ENCODE peak calls at places on chromosomes 7 and 10, in four cellular contexts. E, R, C and Z are unnamed samples.
A peak's percentile ranks its signal among the peaks of the same experiment; 100 is the strongest.

GRCh38 chr7:1060315-1061080 is 16.2 kb downstream of the GPR146 start:
- DNase-seq in E (peak; percentile 78), R (peak; percentile 68), C (no peak), Z (peak; percentile 28)

GRCh38 chr10:15540729-15541128 is 169.6 kb upstream of the FAM171A1 start:
- DNase-seq in E (no peak), R (no peak), C (no peak), Z (peak; percentile 2)

GRCh38 chr10:13990392-13990805 is 340.3 kb downstream of the FRMD4A start:
- DNase-seq in E (peak; percentile 40), R (peak; percentile 63), C (peak; percentile 65), Z (no peak)

GRCh38 chr7:96723622-96724021 is 14.0 kb upstream of the SEM1 start:
- DNase-seq in E (no peak), R (no peak), C (no peak), Z (no peak)

GRCh38 chr7:46854958-46855473 is 726.9 kb downstream of the TNS3 start:
- DNase-seq in E (no peak), R (peak; percentile 17), C (no peak), Z (no peak)

GRCh38 chr7:45107356-45107755 is 4.1 kb downstream of the TBRG4 start:
- DNase-seq in E (no peak), R (no peak), C (no peak), Z (no peak)

GRCh38 chr7:849145-849544 is 16.9 kb downstream of the SUN1 start:
- DNase-seq in E (no peak), R (no peak), C (no peak), Z (no peak)

GRCh38 chr7:13016633-13017324 is 329.3 kb downstream of the ARL4A start:
- DNase-seq in E (no peak), R (no peak), C (no peak), Z (no peak)

GRCh38 chr10:62819521-62819920 is 3.4 kb upstream of the EGR2 start:
- DNase-seq in E (no peak), R (no peak), C (no peak), Z (peak; percentile 52)

GRCh38 chr10:8365935-8366911 is 311.7 kb downstream of the GATA3 start:
- DNase-seq in E (peak; percentile 5), R (no peak), C (no peak), Z (no peak)

GRCh38 chr10:15370212-15370740 is 813 bp downstream of the FAM171A1 start:
- DNase-seq in E (no peak), R (peak; percentile 15), C (no peak), Z (peak; percentile 37)

GRCh38 chr7:116929021-116929420 is 24.3 kb upstream of the ST7 start:
- DNase-seq in E (no peak), R (no peak), C (no peak), Z (no peak)

GRCh38 chr7:146146866-146147265 is 30.3 kb downstream of the CNTNAP2 start:
- DNase-seq in E (no peak), R (no peak), C (no peak), Z (no peak)

GRCh38 chr10:125146791-125147604 is 13.4 kb downstream of the CTBP2 start:
- DNase-seq in E (peak; percentile 61), R (no peak), C (no peak), Z (peak; percentile 35)